ENCODE peak calls at places on chromosomes 5 and 9, in nine cellular contexts. One of them, this sample, is unnamed.
A peak's percentile ranks its signal among the peaks of the same experiment; 100 is the strongest.

GRCh38 chr5:89844548-89844947 is 565.0 kb downstream of the CETN3 start:
- DNase-seq in T-helper 1 cell: no peak
- DNase-seq in putamen: no peak
- DNase-seq in cerebellar nuclear complex: no peak
- DNase-seq in esophagus squamous epithelium: no peak
- DNase-seq in epithelial cell of esophagus: peak; percentile 42
- DNase-seq in stimulated activated CD4-positive, alpha-beta T cell treated with anti-CD3 and anti-CD28 coated beads, TNF-alpha, amount 100 ng/mL, for 1 hour: no peak
- DNase-seq in lung microvascular endothelial cell: no peak
- DNase-seq in Jurkat, Clone E6-1: no peak
- DNase-seq in this sample: no peak

GRCh38 chr9:93184439-93185221 is 691 bp downstream of the WNK2 start:
- DNase-seq in T-helper 1 cell: no peak
- DNase-seq in putamen: no peak
- DNase-seq in cerebellar nuclear complex: no peak
- DNase-seq in esophagus squamous epithelium: no peak
- DNase-seq in epithelial cell of esophagus: no peak
- DNase-seq in stimulated activated CD4-positive, alpha-beta T cell treated with anti-CD3 and anti-CD28 coated beads, TNF-alpha, amount 100 ng/mL, for 1 hour: no peak
- DNase-seq in lung microvascular endothelial cell: no peak
- DNase-seq in Jurkat, Clone E6-1: no peak
- DNase-seq in this sample: no peak

GRCh38 chr5:92403308-92403707 is 1020.2 kb upstream of the ARRDC3 start:
- DNase-seq in T-helper 1 cell: no peak
- DNase-seq in putamen: no peak
- DNase-seq in cerebellar nuclear complex: no peak
- DNase-seq in esophagus squamous epithelium: no peak
- DNase-seq in epithelial cell of esophagus: no peak
- DNase-seq in stimulated activated CD4-positive, alpha-beta T cell treated with anti-CD3 and anti-CD28 coated beads, TNF-alpha, amount 100 ng/mL, for 1 hour: no peak
- DNase-seq in lung microvascular endothelial cell: no peak
- DNase-seq in Jurkat, Clone E6-1: no peak
- DNase-seq in this sample: no peak

GRCh38 chr9:134389659-134390058 is 63.4 kb downstream of the RXRA start:
- DNase-seq in T-helper 1 cell: no peak
- DNase-seq in putamen: no peak
- DNase-seq in cerebellar nuclear complex: no peak
- DNase-seq in esophagus squamous epithelium: no peak
- DNase-seq in epithelial cell of esophagus: no peak
- DNase-seq in stimulated activated CD4-positive, alpha-beta T cell treated with anti-CD3 and anti-CD28 coated beads, TNF-alpha, amount 100 ng/mL, for 1 hour: no peak
- DNase-seq in lung microvascular endothelial cell: no peak
- DNase-seq in Jurkat, Clone E6-1: no peak
- DNase-seq in this sample: no peak

GRCh38 chr5:2594701-2595100 is 156.8 kb downstream of the IRX2 start:
- DNase-seq in T-helper 1 cell: no peak
- DNase-seq in putamen: no peak
- DNase-seq in cerebellar nuclear complex: no peak
- DNase-seq in esophagus squamous epithelium: no peak
- DNase-seq in epithelial cell of esophagus: no peak
- DNase-seq in stimulated activated CD4-positive, alpha-beta T cell treated with anti-CD3 and anti-CD28 coated beads, TNF-alpha, amount 100 ng/mL, for 1 hour: no peak
- DNase-seq in lung microvascular endothelial cell: no peak
- DNase-seq in Jurkat, Clone E6-1: no peak
- DNase-seq in this sample: no peak

GRCh38 chr5:9439651-9440292 is 106.1 kb downstream of the SEMA5A start:
- DNase-seq in T-helper 1 cell: no peak
- DNase-seq in putamen: no peak
- DNase-seq in cerebellar nuclear complex: no peak
- DNase-seq in esophagus squamous epithelium: no peak
- DNase-seq in epithelial cell of esophagus: peak; percentile 18
- DNase-seq in stimulated activated CD4-positive, alpha-beta T cell treated with anti-CD3 and anti-CD28 coated beads, TNF-alpha, amount 100 ng/mL, for 1 hour: no peak
- DNase-seq in lung microvascular endothelial cell: no peak
- DNase-seq in Jurkat, Clone E6-1: no peak
- DNase-seq in this sample: no peak

GRCh38 chr9:72577212-72577753 is 55.9 kb downstream of the TMC1 start:
- DNase-seq in T-helper 1 cell: no peak
- DNase-seq in putamen: no peak
- DNase-seq in cerebellar nuclear complex: no peak
- DNase-seq in esophagus squamous epithelium: no peak
- DNase-seq in epithelial cell of esophagus: peak; percentile 93
- DNase-seq in stimulated activated CD4-positive, alpha-beta T cell treated with anti-CD3 and anti-CD28 coated beads, TNF-alpha, amount 100 ng/mL, for 1 hour: no peak
- DNase-seq in lung microvascular endothelial cell: peak; percentile 91
- DNase-seq in Jurkat, Clone E6-1: no peak
- DNase-seq in this sample: no peak

GRCh38 chr5:58138791-58139190 is 321.1 kb downstream of the PLK2 start:
- DNase-seq in T-helper 1 cell: no peak
- DNase-seq in putamen: no peak
- DNase-seq in cerebellar nuclear complex: no peak
- DNase-seq in esophagus squamous epithelium: no peak
- DNase-seq in epithelial cell of esophagus: no peak
- DNase-seq in stimulated activated CD4-positive, alpha-beta T cell treated with anti-CD3 and anti-CD28 coated beads, TNF-alpha, amount 100 ng/mL, for 1 hour: no peak
- DNase-seq in lung microvascular endothelial cell: no peak
- DNase-seq in Jurkat, Clone E6-1: no peak
- DNase-seq in this sample: no peak

GRCh38 chr5:9498541-9499497 is 47.1 kb downstream of the SEMA5A start:
- DNase-seq in T-helper 1 cell: no peak
- DNase-seq in putamen: no peak
- DNase-seq in cerebellar nuclear complex: no peak
- DNase-seq in esophagus squamous epithelium: no peak
- DNase-seq in epithelial cell of esophagus: peak; percentile 67
- DNase-seq in stimulated activated CD4-positive, alpha-beta T cell treated with anti-CD3 and anti-CD28 coated beads, TNF-alpha, amount 100 ng/mL, for 1 hour: no peak
- DNase-seq in lung microvascular endothelial cell: no peak
- DNase-seq in Jurkat, Clone E6-1: peak; percentile 27
- DNase-seq in this sample: no peak

GRCh38 chr5:170633235-170634041 is 129.6 kb downstream of the KCNIP1 start:
- DNase-seq in T-helper 1 cell: no peak
- DNase-seq in putamen: peak; percentile 37
- DNase-seq in cerebellar nuclear complex: no peak
- DNase-seq in esophagus squamous epithelium: no peak
- DNase-seq in epithelial cell of esophagus: peak; percentile 10
- DNase-seq in stimulated activated CD4-positive, alpha-beta T cell treated with anti-CD3 and anti-CD28 coated beads, TNF-alpha, amount 100 ng/mL, for 1 hour: no peak
- DNase-seq in lung microvascular endothelial cell: peak; percentile 71
- DNase-seq in Jurkat, Clone E6-1: peak; percentile 27
- DNase-seq in this sample: no peak

GRCh38 chr9:109498195-109499060 is at the start of gene PTPN3:
- DNase-seq in T-helper 1 cell: no peak
- DNase-seq in putamen: no peak
- DNase-seq in cerebellar nuclear complex: no peak
- DNase-seq in esophagus squamous epithelium: no peak
- DNase-seq in epithelial cell of esophagus: peak; percentile 63
- DNase-seq in stimulated activated CD4-positive, alpha-beta T cell treated with anti-CD3 and anti-CD28 coated beads, TNF-alpha, amount 100 ng/mL, for 1 hour: no peak
- DNase-seq in lung microvascular endothelial cell: no peak
- DNase-seq in Jurkat, Clone E6-1: no peak
- DNase-seq in this sample: no peak

GRCh38 chr5:78360674-78361225 is 333 bp downstream of the SCAMP1 start:
- DNase-seq in T-helper 1 cell: peak; percentile 37
- DNase-seq in putamen: peak; percentile 46
- DNase-seq in cerebellar nuclear complex: no peak
- DNase-seq in esophagus squamous epithelium: peak; percentile 14
- DNase-seq in epithelial cell of esophagus: no peak
- DNase-seq in stimulated activated CD4-positive, alpha-beta T cell treated with anti-CD3 and anti-CD28 coated beads, TNF-alpha, amount 100 ng/mL, for 1 hour: peak; percentile 44
- DNase-seq in lung microvascular endothelial cell: no peak
- DNase-seq in Jurkat, Clone E6-1: no peak
- DNase-seq in this sample: peak; percentile 74

GRCh38 chr9:17824191-17824926 is 245.5 kb downstream of the SH3GL2 start:
- DNase-seq in T-helper 1 cell: no peak
- DNase-seq in putamen: no peak
- DNase-seq in cerebellar nuclear complex: peak; percentile 91
- DNase-seq in esophagus squamous epithelium: no peak
- DNase-seq in epithelial cell of esophagus: no peak
- DNase-seq in stimulated activated CD4-positive, alpha-beta T cell treated with anti-CD3 and anti-CD28 coated beads, TNF-alpha, amount 100 ng/mL, for 1 hour: no peak
- DNase-seq in lung microvascular endothelial cell: no peak
- DNase-seq in Jurkat, Clone E6-1: no peak
- DNase-seq in this sample: no peak

GRCh38 chr5:10812218-10812617 is 51.2 kb upstream of the DAP start:
- DNase-seq in T-helper 1 cell: no peak
- DNase-seq in putamen: no peak
- DNase-seq in cerebellar nuclear complex: no peak
- DNase-seq in esophagus squamous epithelium: no peak
- DNase-seq in epithelial cell of esophagus: no peak
- DNase-seq in stimulated activated CD4-positive, alpha-beta T cell treated with anti-CD3 and anti-CD28 coated beads, TNF-alpha, amount 100 ng/mL, for 1 hour: no peak
- DNase-seq in lung microvascular endothelial cell: no peak
- DNase-seq in Jurkat, Clone E6-1: no peak
- DNase-seq in this sample: no peak

GRCh38 chr9:135192686-135193085 is 105.2 kb downstream of the OLFM1 start:
- DNase-seq in T-helper 1 cell: no peak
- DNase-seq in putamen: no peak
- DNase-seq in cerebellar nuclear complex: no peak
- DNase-seq in esophagus squamous epithelium: no peak
- DNase-seq in epithelial cell of esophagus: no peak
- DNase-seq in stimulated activated CD4-positive, alpha-beta T cell treated with anti-CD3 and anti-CD28 coated beads, TNF-alpha, amount 100 ng/mL, for 1 hour: no peak
- DNase-seq in lung microvascular endothelial cell: no peak
- DNase-seq in Jurkat, Clone E6-1: no peak
- DNase-seq in this sample: no peak

GRCh38 chr9:124371183-124371582 is 44.1 kb downstream of the PSMB7 start:
- DNase-seq in T-helper 1 cell: no peak
- DNase-seq in putamen: no peak
- DNase-seq in cerebellar nuclear complex: no peak
- DNase-seq in esophagus squamous epithelium: no peak
- DNase-seq in epithelial cell of esophagus: peak; percentile 49
- DNase-seq in stimulated activated CD4-positive, alpha-beta T cell treated with anti-CD3 and anti-CD28 coated beads, TNF-alpha, amount 100 ng/mL, for 1 hour: no peak
- DNase-seq in lung microvascular endothelial cell: no peak
- DNase-seq in Jurkat, Clone E6-1: no peak
- DNase-seq in this sample: no peak

GRCh38 chr5:41793156-41793770 is 77.0 kb downstream of the OXCT1 start:
- DNase-seq in T-helper 1 cell: no peak
- DNase-seq in putamen: no peak
- DNase-seq in cerebellar nuclear complex: no peak
- DNase-seq in esophagus squamous epithelium: no peak
- DNase-seq in epithelial cell of esophagus: peak; percentile 73
- DNase-seq in stimulated activated CD4-positive, alpha-beta T cell treated with anti-CD3 and anti-CD28 coated beads, TNF-alpha, amount 100 ng/mL, for 1 hour: no peak
- DNase-seq in lung microvascular endothelial cell: peak; percentile 89
- DNase-seq in Jurkat, Clone E6-1: no peak
- DNase-seq in this sample: no peak

GRCh38 chr9:71763752-71764332 is 4.5 kb downstream of the CEMIP2 start:
- DNase-seq in T-helper 1 cell: peak; percentile 31
- DNase-seq in putamen: no peak
- DNase-seq in cerebellar nuclear complex: no peak
- DNase-seq in esophagus squamous epithelium: no peak
- DNase-seq in epithelial cell of esophagus: no peak
- DNase-seq in stimulated activated CD4-positive, alpha-beta T cell treated with anti-CD3 and anti-CD28 coated beads, TNF-alpha, amount 100 ng/mL, for 1 hour: no peak
- DNase-seq in lung microvascular endothelial cell: peak; percentile 29
- DNase-seq in Jurkat, Clone E6-1: no peak
- DNase-seq in this sample: no peak

This sample was measured in CD8-positive, alpha-beta T cell.